ENCODE peak calls at places on chromosomes 3 and 15, in five cellular contexts. T, H, Y, I and Q are unnamed samples.
A peak's percentile ranks its signal among the peaks of the same experiment; 100 is the strongest.

GRCh38 chr15:35071071-35071470 is 14.0 kb downstream of the NANOGP8 start:
- DNase-seq in Y (no peak), T (no peak), I (no peak), H (no peak), Q (no peak)

GRCh38 chr3:111667621-111668239 is 72.6 kb upstream of the ZBED2 start:
- DNase-seq in I (peak; percentile 33), H (peak; percentile 41), T (no peak), Y (no peak), Q (no peak)

GRCh38 chr15:60703196-60703933 is 224.4 kb upstream of the ICE2 start:
- DNase-seq in H (no peak), I (no peak), T (no peak), Y (no peak), Q (no peak)

GRCh38 chr3:134922866-134923265 is 127.8 kb downstream of the EPHB1 start:
- DNase-seq in H (no peak), T (no peak), Y (no peak), I (no peak), Q (peak; percentile 42)

GRCh38 chr3:81105761-81106160 is 655.7 kb downstream of the GBE1 start:
- DNase-seq in Y (no peak), I (no peak), T (no peak), H (no peak), Q (no peak)

GRCh38 chr3:101779047-101779807 is at the start of gene NXPE3:
- DNase-seq in T (peak; percentile 91), H (peak; percentile 93), Y (peak; percentile 93), I (peak; percentile 91), Q (peak; percentile 96)

GRCh38 chr3:107969994-107970896 is 120.6 kb downstream of the CD47 start:
- DNase-seq in Y (no peak), H (no peak), T (no peak), I (no peak), Q (no peak)

GRCh38 chr3:43024183-43024865 is 45.2 kb downstream of the GASK1A start:
- DNase-seq in I (no peak), H (no peak), Y (no peak), T (no peak), Q (no peak)

GRCh38 chr3:69009559-69010410 is 3.7 kb downstream of the EOGT start:
- DNase-seq in H (no peak), I (no peak), Y (peak; percentile 48), T (no peak), Q (no peak)

GRCh38 chr15:52124270-52124878 is 11.8 kb upstream of the BCL2L10 start:
- DNase-seq in Y (no peak), T (no peak), I (no peak), H (no peak), Q (no peak)

GRCh38 chr3:61448378-61448777 is 113.0 kb upstream of the PTPRG start:
- DNase-seq in I (no peak), H (no peak), Y (no peak), T (no peak), Q (no peak)

GRCh38 chr3:126361211-126361610 is 4.0 kb upstream of the KLF15 start:
- DNase-seq in H (peak; percentile 1), Y (peak; percentile 34), I (no peak), T (no peak), Q (no peak)

GRCh38 chr15:55740981-55741591 is 1.9 kb downstream of the PRTG start:
- DNase-seq in H (no peak), I (no peak), Y (no peak), T (no peak), Q (no peak)

GRCh38 chr3:179347383-179348194 is at the start of gene MFN1:
- DNase-seq in Y (peak; percentile 94), T (peak; percentile 95), I (peak; percentile 97), H (peak; percentile 95), Q (peak; percentile 98)

GRCh38 chr3:47370887-47371697 is 9.7 kb upstream of the PTPN23 start:
- DNase-seq in I (no peak), Y (no peak), T (no peak), H (peak; percentile 23), Q (no peak)

GRCh38 chr3:42014949-42015533 is 53.1 kb upstream of the ULK4 start:
- DNase-seq in Y (peak; percentile 53), H (peak; percentile 55), I (peak; percentile 30), T (peak; percentile 37), Q (peak; percentile 83)

GRCh38 chr15:70401709-70402108 is 304.0 kb upstream of the TLE3 start:
- DNase-seq in H (no peak), Y (no peak), I (peak; percentile 62), T (no peak), Q (peak; percentile 72)

GRCh38 chr3:161247049-161247448 is 25.9 kb downstream of the NMD3 start:
- DNase-seq in T (no peak), Y (no peak), I (no peak), H (no peak), Q (no peak)

GRCh38 chr3:36332139-36332538 is 48.2 kb upstream of the STAC start:
- DNase-seq in H (no peak), T (no peak), Y (no peak), I (no peak), Q (no peak)

GRCh38 chr3:148833223-148833622 is 5.6 kb downstream of the CPB1 start:
- DNase-seq in Y (no peak), T (no peak), H (no peak), I (no peak), Q (no peak)

GRCh38 chr3:39376929-39377634 is 6.1 kb upstream of the SLC25A38 start:
- DNase-seq in Y (no peak), T (no peak), I (no peak), H (no peak), Q (no peak)

GRCh38 chr15:38414351-38414750 is 39.6 kb upstream of the FAM98B start:
- DNase-seq in H (peak; percentile 41), T (peak; percentile 48), I (peak; percentile 50), Y (peak; percentile 76), Q (peak; percentile 74)

GRCh38 chr3:184562875-184563568 is 1.4 kb downstream of the EPHB3 start:
- DNase-seq in H (no peak), T (no peak), Y (peak; percentile 69), I (no peak), Q (no peak)

GRCh38 chr3:188255190-188255589 is 101.2 kb downstream of the LPP start:
- DNase-seq in H (no peak), I (no peak), Y (no peak), T (no peak), Q (no peak)

GRCh38 chr3:154904328-154904727 is 175.8 kb upstream of the MME start:
- DNase-seq in T (no peak), H (no peak), I (no peak), Y (no peak), Q (no peak)

GRCh38 chr3:160540546-160540945 is 24.8 kb downstream of the KPNA4 start:
- DNase-seq in T (no peak), H (no peak), Y (no peak), I (no peak), Q (no peak)

GRCh38 chr3:134374791-134375541 is 719 bp upstream of the AMOTL2 start:
- DNase-seq in I (no peak), Y (peak; percentile 70), H (peak; percentile 67), T (peak; percentile 77), Q (peak; percentile 86)

GRCh38 chr3:197124713-197125112 is 95.1 kb upstream of the MELTF start:
- DNase-seq in H (no peak), I (no peak), Y (no peak), T (no peak), Q (no peak)

GRCh38 chr3:16550676-16551341 is 37.3 kb upstream of the RFTN1 start:
- DNase-seq in Y (peak; percentile 42), H (peak; percentile 64), I (peak; percentile 96), T (peak; percentile 50), Q (peak; percentile 79)
- TF ChIP-seq EP300 in Y (no peak), H (no peak), I (peak; percentile 42), T (no peak), Q (no peak)

GRCh38 chr3:49865198-49865784 is 4.4 kb downstream of the CAMKV start:
- DNase-seq in H (no peak), Y (no peak), I (no peak), T (no peak), Q (no peak)
- H3K27me3 ChIP-seq in H (peaks cover 46% of the 10 kb centered on the region), Y (no peaks in the 10 kb centered on the region), I (no peaks in the 10 kb centered on the region), T (peaks cover 38% of the 10 kb centered on the region), Q (peaks cover 42% of the 10 kb centered on the region)

GRCh38 chr3:131543714-131544113 is 40.9 kb upstream of the MRPL3 start:
- DNase-seq in I (peak; percentile 27), H (peak; percentile 42), T (peak; percentile 76), Y (peak; percentile 88), Q (peak; percentile 84)
- TF ChIP-seq EP300 in I (peak; percentile 51), H (no peak), T (no peak), Y (no peak), Q (no peak)

GRCh38 chr3:58480309-58480708 is 11.6 kb upstream of the KCTD6 start:
- DNase-seq in Y (no peak), T (no peak), I (no peak), H (no peak), Q (no peak)

GRCh38 chr3:58484049-58484721 is 7.7 kb upstream of the KCTD6 start:
- DNase-seq in Y (no peak), H (no peak), T (no peak), I (no peak), Q (no peak)

GRCh38 chr3:58484722-58485069 is 7.2 kb upstream of the KCTD6 start:
- DNase-seq in Y (no peak), T (no peak), I (no peak), H (no peak), Q (no peak)

GRCh38 chr3:58486036-58486435 is 5.9 kb upstream of the KCTD6 start:
- DNase-seq in H (no peak), Y (no peak), I (no peak), T (no peak), Q (no peak)

GRCh38 chr3:58482917-58483636 is 8.8 kb upstream of the KCTD6 start:
- DNase-seq in T (no peak), Y (no peak), H (no peak), I (no peak), Q (no peak)
- H3K27me3 ChIP-seq in T (no peaks in the 10 kb centered on the region), Y (no peaks in the 10 kb centered on the region), H (no peaks in the 10 kb centered on the region), I (no peaks in the 10 kb centered on the region), Q (no peaks in the 10 kb centered on the region)

GRCh38 chr3:13016083-13016725 is 57.0 kb downstream of the IQSEC1 start:
- DNase-seq in Y (no peak), I (peak; percentile 63), T (peak; percentile 57), H (peak; percentile 82), Q (peak; percentile 81)
- TF ChIP-seq EP300 in Y (no peak), I (peak; percentile 55), T (no peak), H (no peak), Q (no peak)